ENCODE peak calls at places on chromosomes 1 and 21, in ten cellular contexts. One of them, this sample, is unnamed.

GRCh38 chr21:44418108-44418875 is 37.0 kb upstream of the LRRC3 start:
- DNase-seq in CD4-positive, alpha-beta T cell: no peak
- DNase-seq in naive thymus-derived CD8-positive, alpha-beta T cell: no peak
- DNase-seq in COR-L47: no peak
- DNase-seq in smooth muscle cell of the brain vasculature: no peak
- DNase-seq in COLO829: no peak
- DNase-seq in epithelial cell of proximal tubule: no peak
- DNase-seq in SJSA1: peak
- DNase-seq in GM12892: no peak
- DNase-seq in AG20443: no peak
- DNase-seq in this sample: no peak

GRCh38 chr21:27058673-27059365 is 91.9 kb upstream of the ADAMTS5 start:
- DNase-seq in CD4-positive, alpha-beta T cell: no peak
- DNase-seq in naive thymus-derived CD8-positive, alpha-beta T cell: no peak
- DNase-seq in COR-L47: no peak
- DNase-seq in smooth muscle cell of the brain vasculature: no peak
- DNase-seq in COLO829: no peak
- DNase-seq in epithelial cell of proximal tubule: no peak
- DNase-seq in SJSA1: no peak
- DNase-seq in GM12892: no peak
- DNase-seq in AG20443: no peak
- DNase-seq in this sample: no peak

GRCh38 chr1:208007938-208008342 is 97.0 kb upstream of the CD34 start:
- DNase-seq in CD4-positive, alpha-beta T cell: no peak
- DNase-seq in naive thymus-derived CD8-positive, alpha-beta T cell: no peak
- DNase-seq in COR-L47: no peak
- DNase-seq in smooth muscle cell of the brain vasculature: no peak
- DNase-seq in COLO829: peak
- DNase-seq in epithelial cell of proximal tubule: peak
- DNase-seq in SJSA1: no peak
- DNase-seq in GM12892: no peak
- DNase-seq in AG20443: peak
- DNase-seq in this sample: no peak

GRCh38 chr1:31374511-31375196 is 1.8 kb upstream of the FABP3 start:
- DNase-seq in CD4-positive, alpha-beta T cell: no peak
- DNase-seq in naive thymus-derived CD8-positive, alpha-beta T cell: no peak
- DNase-seq in COR-L47: no peak
- DNase-seq in smooth muscle cell of the brain vasculature: no peak
- DNase-seq in COLO829: no peak
- DNase-seq in epithelial cell of proximal tubule: no peak
- DNase-seq in SJSA1: no peak
- DNase-seq in GM12892: no peak
- DNase-seq in AG20443: peak
- DNase-seq in this sample: no peak

GRCh38 chr1:109275706-109276345 is 7.1 kb downstream of the PSRC1 start:
- DNase-seq in CD4-positive, alpha-beta T cell: no peak
- DNase-seq in naive thymus-derived CD8-positive, alpha-beta T cell: no peak
- DNase-seq in COR-L47: no peak
- DNase-seq in smooth muscle cell of the brain vasculature: no peak
- DNase-seq in COLO829: no peak
- DNase-seq in epithelial cell of proximal tubule: no peak
- DNase-seq in SJSA1: peak
- DNase-seq in GM12892: no peak
- DNase-seq in AG20443: peak
- DNase-seq in this sample: no peak

GRCh38 chr1:218211241-218211640 is 73.9 kb upstream of the RRP15 start:
- DNase-seq in CD4-positive, alpha-beta T cell: no peak
- DNase-seq in naive thymus-derived CD8-positive, alpha-beta T cell: no peak
- DNase-seq in COR-L47: no peak
- DNase-seq in smooth muscle cell of the brain vasculature: no peak
- DNase-seq in COLO829: no peak
- DNase-seq in epithelial cell of proximal tubule: no peak
- DNase-seq in SJSA1: no peak
- DNase-seq in GM12892: no peak
- DNase-seq in AG20443: no peak
- DNase-seq in this sample: no peak

GRCh38 chr1:233261206-233261605 is 34.3 kb downstream of the PCNX2 start:
- DNase-seq in CD4-positive, alpha-beta T cell: no peak
- DNase-seq in naive thymus-derived CD8-positive, alpha-beta T cell: no peak
- DNase-seq in COR-L47: no peak
- DNase-seq in smooth muscle cell of the brain vasculature: no peak
- DNase-seq in COLO829: peak
- DNase-seq in epithelial cell of proximal tubule: no peak
- DNase-seq in SJSA1: no peak
- DNase-seq in GM12892: no peak
- DNase-seq in AG20443: no peak
- DNase-seq in this sample: no peak

GRCh38 chr1:240575976-240576666 is 35.8 kb downstream of the GREM2 start:
- DNase-seq in CD4-positive, alpha-beta T cell: no peak
- DNase-seq in naive thymus-derived CD8-positive, alpha-beta T cell: no peak
- DNase-seq in COR-L47: no peak
- DNase-seq in smooth muscle cell of the brain vasculature: peak
- DNase-seq in COLO829: peak
- DNase-seq in epithelial cell of proximal tubule: no peak
- DNase-seq in SJSA1: no peak
- DNase-seq in GM12892: no peak
- DNase-seq in AG20443: peak
- DNase-seq in this sample: peak

GRCh38 chr1:165494949-165495810 is 48.6 kb upstream of the LRRC52 start:
- DNase-seq in CD4-positive, alpha-beta T cell: no peak
- DNase-seq in naive thymus-derived CD8-positive, alpha-beta T cell: no peak
- DNase-seq in COR-L47: no peak
- DNase-seq in smooth muscle cell of the brain vasculature: no peak
- DNase-seq in COLO829: no peak
- DNase-seq in epithelial cell of proximal tubule: no peak
- DNase-seq in SJSA1: no peak
- DNase-seq in GM12892: no peak
- DNase-seq in AG20443: no peak
- DNase-seq in this sample: no peak

GRCh38 chr1:212691561-212692071 is 8.0 kb downstream of the BATF3 start:
- DNase-seq in CD4-positive, alpha-beta T cell: no peak
- DNase-seq in naive thymus-derived CD8-positive, alpha-beta T cell: no peak
- DNase-seq in COR-L47: no peak
- DNase-seq in smooth muscle cell of the brain vasculature: no peak
- DNase-seq in COLO829: no peak
- DNase-seq in epithelial cell of proximal tubule: no peak
- DNase-seq in SJSA1: no peak
- DNase-seq in GM12892: no peak
- DNase-seq in AG20443: no peak
- DNase-seq in this sample: no peak

GRCh38 chr1:113396102-113396501 is 5.8 kb downstream of the MAGI3 start:
- DNase-seq in CD4-positive, alpha-beta T cell: no peak
- DNase-seq in naive thymus-derived CD8-positive, alpha-beta T cell: no peak
- DNase-seq in COR-L47: no peak
- DNase-seq in smooth muscle cell of the brain vasculature: no peak
- DNase-seq in COLO829: no peak
- DNase-seq in epithelial cell of proximal tubule: no peak
- DNase-seq in SJSA1: no peak
- DNase-seq in GM12892: no peak
- DNase-seq in AG20443: no peak
- DNase-seq in this sample: no peak

GRCh38 chr1:18055181-18055580 is 52.4 kb upstream of the IGSF21 start:
- DNase-seq in CD4-positive, alpha-beta T cell: no peak
- DNase-seq in naive thymus-derived CD8-positive, alpha-beta T cell: no peak
- DNase-seq in COR-L47: no peak
- DNase-seq in smooth muscle cell of the brain vasculature: no peak
- DNase-seq in COLO829: no peak
- DNase-seq in epithelial cell of proximal tubule: no peak
- DNase-seq in SJSA1: no peak
- DNase-seq in GM12892: no peak
- DNase-seq in AG20443: no peak
- DNase-seq in this sample: no peak

GRCh38 chr1:116794804-116795481 is 40.7 kb downstream of the CD2 start:
- DNase-seq in CD4-positive, alpha-beta T cell: no peak
- DNase-seq in naive thymus-derived CD8-positive, alpha-beta T cell: no peak
- DNase-seq in COR-L47: no peak
- DNase-seq in smooth muscle cell of the brain vasculature: no peak
- DNase-seq in COLO829: no peak
- DNase-seq in epithelial cell of proximal tubule: no peak
- DNase-seq in SJSA1: no peak
- DNase-seq in GM12892: peak
- DNase-seq in AG20443: no peak
- DNase-seq in this sample: no peak

GRCh38 chr1:203776636-203777035 is 11.7 kb downstream of the LAX1 start:
- DNase-seq in CD4-positive, alpha-beta T cell: no peak
- DNase-seq in naive thymus-derived CD8-positive, alpha-beta T cell: no peak
- DNase-seq in COR-L47: no peak
- DNase-seq in smooth muscle cell of the brain vasculature: no peak
- DNase-seq in COLO829: no peak
- DNase-seq in epithelial cell of proximal tubule: no peak
- DNase-seq in SJSA1: no peak
- DNase-seq in GM12892: no peak
- DNase-seq in AG20443: no peak
- DNase-seq in this sample: no peak

GRCh38 chr1:113153116-113153803 is 80.3 kb downstream of the LRIG2 start:
- DNase-seq in CD4-positive, alpha-beta T cell: no peak
- DNase-seq in naive thymus-derived CD8-positive, alpha-beta T cell: no peak
- DNase-seq in COR-L47: no peak
- DNase-seq in smooth muscle cell of the brain vasculature: no peak
- DNase-seq in COLO829: no peak
- DNase-seq in epithelial cell of proximal tubule: no peak
- DNase-seq in SJSA1: no peak
- DNase-seq in GM12892: no peak
- DNase-seq in AG20443: no peak
- DNase-seq in this sample: no peak

GRCh38 chr1:110034451-110035235 is at the start of gene STRIP1:
- DNase-seq in CD4-positive, alpha-beta T cell: peak
- DNase-seq in naive thymus-derived CD8-positive, alpha-beta T cell: peak
- DNase-seq in COR-L47: peak
- DNase-seq in smooth muscle cell of the brain vasculature: peak
- DNase-seq in COLO829: peak
- DNase-seq in epithelial cell of proximal tubule: peak
- DNase-seq in SJSA1: peak
- DNase-seq in GM12892: peak
- DNase-seq in AG20443: peak
- DNase-seq in this sample: peak

GRCh38 chr1:183922197-183922596 is 115.3 kb downstream of the COLGALT2 start:
- DNase-seq in CD4-positive, alpha-beta T cell: no peak
- DNase-seq in naive thymus-derived CD8-positive, alpha-beta T cell: no peak
- DNase-seq in COR-L47: no peak
- DNase-seq in smooth muscle cell of the brain vasculature: no peak
- DNase-seq in COLO829: no peak
- DNase-seq in epithelial cell of proximal tubule: no peak
- DNase-seq in SJSA1: no peak
- DNase-seq in GM12892: no peak
- DNase-seq in AG20443: no peak
- DNase-seq in this sample: no peak

GRCh38 chr21:43819511-43820405 is 30.4 kb downstream of the RRP1 start:
- DNase-seq in CD4-positive, alpha-beta T cell: no peak
- DNase-seq in naive thymus-derived CD8-positive, alpha-beta T cell: no peak
- DNase-seq in COR-L47: no peak
- DNase-seq in smooth muscle cell of the brain vasculature: no peak
- DNase-seq in COLO829: no peak
- DNase-seq in epithelial cell of proximal tubule: no peak
- DNase-seq in SJSA1: no peak
- DNase-seq in GM12892: no peak
- DNase-seq in AG20443: no peak
- DNase-seq in this sample: no peak

GRCh38 chr1:31976401-31976800 is 37.3 kb upstream of the KHDRBS1 start:
- DNase-seq in CD4-positive, alpha-beta T cell: no peak
- DNase-seq in naive thymus-derived CD8-positive, alpha-beta T cell: no peak
- DNase-seq in COR-L47: no peak
- DNase-seq in smooth muscle cell of the brain vasculature: no peak
- DNase-seq in COLO829: no peak
- DNase-seq in epithelial cell of proximal tubule: no peak
- DNase-seq in SJSA1: no peak
- DNase-seq in GM12892: no peak
- DNase-seq in AG20443: peak
- DNase-seq in this sample: no peak

GRCh38 chr1:116881879-116882520 is 27.7 kb upstream of the PTGFRN start:
- DNase-seq in CD4-positive, alpha-beta T cell: no peak
- DNase-seq in naive thymus-derived CD8-positive, alpha-beta T cell: no peak
- DNase-seq in COR-L47: no peak
- DNase-seq in smooth muscle cell of the brain vasculature: no peak
- DNase-seq in COLO829: no peak
- DNase-seq in epithelial cell of proximal tubule: no peak
- DNase-seq in SJSA1: no peak
- DNase-seq in GM12892: no peak
- DNase-seq in AG20443: peak
- DNase-seq in this sample: no peak

GRCh38 chr1:116012716-116013115 is 36.4 kb downstream of the SLC22A15 start:
- DNase-seq in CD4-positive, alpha-beta T cell: no peak
- DNase-seq in naive thymus-derived CD8-positive, alpha-beta T cell: no peak
- DNase-seq in COR-L47: no peak
- DNase-seq in smooth muscle cell of the brain vasculature: no peak
- DNase-seq in COLO829: no peak
- DNase-seq in epithelial cell of proximal tubule: no peak
- DNase-seq in SJSA1: no peak
- DNase-seq in GM12892: no peak
- DNase-seq in AG20443: no peak
- DNase-seq in this sample: no peak

GRCh38 chr1:14909920-14910466 is 243.6 kb upstream of the TMEM51 start:
- DNase-seq in CD4-positive, alpha-beta T cell: no peak
- DNase-seq in naive thymus-derived CD8-positive, alpha-beta T cell: no peak
- DNase-seq in COR-L47: no peak
- DNase-seq in smooth muscle cell of the brain vasculature: no peak
- DNase-seq in COLO829: no peak
- DNase-seq in epithelial cell of proximal tubule: no peak
- DNase-seq in SJSA1: no peak
- DNase-seq in GM12892: no peak
- DNase-seq in AG20443: no peak
- DNase-seq in this sample: no peak

GRCh38 chr1:67791261-67791660 is 42.0 kb downstream of the GNG12 start:
- DNase-seq in CD4-positive, alpha-beta T cell: no peak
- DNase-seq in naive thymus-derived CD8-positive, alpha-beta T cell: no peak
- DNase-seq in COR-L47: no peak
- DNase-seq in smooth muscle cell of the brain vasculature: no peak
- DNase-seq in COLO829: no peak
- DNase-seq in epithelial cell of proximal tubule: no peak
- DNase-seq in SJSA1: no peak
- DNase-seq in GM12892: no peak
- DNase-seq in AG20443: no peak
- DNase-seq in this sample: no peak

GRCh38 chr1:161069731-161070270 is at the start of gene ARHGAP30:
- DNase-seq in CD4-positive, alpha-beta T cell: peak
- DNase-seq in naive thymus-derived CD8-positive, alpha-beta T cell: peak
- DNase-seq in COR-L47: no peak
- DNase-seq in smooth muscle cell of the brain vasculature: no peak
- DNase-seq in COLO829: no peak
- DNase-seq in epithelial cell of proximal tubule: no peak
- DNase-seq in SJSA1: no peak
- DNase-seq in GM12892: peak
- DNase-seq in AG20443: no peak
- DNase-seq in this sample: peak

GRCh38 chr1:160850993-160851392 is 11.7 kb downstream of the CD244 start:
- DNase-seq in CD4-positive, alpha-beta T cell: no peak
- DNase-seq in naive thymus-derived CD8-positive, alpha-beta T cell: no peak
- DNase-seq in COR-L47: no peak
- DNase-seq in smooth muscle cell of the brain vasculature: no peak
- DNase-seq in COLO829: no peak
- DNase-seq in epithelial cell of proximal tubule: no peak
- DNase-seq in SJSA1: no peak
- DNase-seq in GM12892: no peak
- DNase-seq in AG20443: no peak
- DNase-seq in this sample: no peak

GRCh38 chr21:35850029-35850428 is 210.3 kb downstream of the SETD4 start:
- DNase-seq in CD4-positive, alpha-beta T cell: no peak
- DNase-seq in naive thymus-derived CD8-positive, alpha-beta T cell: no peak
- DNase-seq in COR-L47: no peak
- DNase-seq in smooth muscle cell of the brain vasculature: no peak
- DNase-seq in COLO829: no peak
- DNase-seq in epithelial cell of proximal tubule: no peak
- DNase-seq in SJSA1: no peak
- DNase-seq in GM12892: no peak
- DNase-seq in AG20443: peak
- DNase-seq in this sample: no peak

GRCh38 chr1:39305555-39305954 is 101.1 kb downstream of the MACF1 start:
- DNase-seq in CD4-positive, alpha-beta T cell: no peak
- DNase-seq in naive thymus-derived CD8-positive, alpha-beta T cell: no peak
- DNase-seq in COR-L47: no peak
- DNase-seq in smooth muscle cell of the brain vasculature: no peak
- DNase-seq in COLO829: no peak
- DNase-seq in epithelial cell of proximal tubule: no peak
- DNase-seq in SJSA1: no peak
- DNase-seq in GM12892: no peak
- DNase-seq in AG20443: no peak
- DNase-seq in this sample: no peak

GRCh38 chr1:163540727-163541126 is 219.0 kb downstream of the NUF2 start:
- DNase-seq in CD4-positive, alpha-beta T cell: no peak
- DNase-seq in naive thymus-derived CD8-positive, alpha-beta T cell: no peak
- DNase-seq in COR-L47: no peak
- DNase-seq in smooth muscle cell of the brain vasculature: no peak
- DNase-seq in COLO829: no peak
- DNase-seq in epithelial cell of proximal tubule: no peak
- DNase-seq in SJSA1: no peak
- DNase-seq in GM12892: no peak
- DNase-seq in AG20443: no peak
- DNase-seq in this sample: no peak